ENCODE peak calls at places on chromosomes 2 and 18, in five cellular contexts. A, U, S, F and W are unnamed samples.

GRCh38 chr2:23706613-23707078 is 220.3 kb downstream of the ATAD2B start:
- DNase-seq in A (no peak), U (no peak), S (no peak), F (no peak), W (no peak)

GRCh38 chr2:104056451-104056850 is 797.5 kb upstream of the POU3F3 start:
- DNase-seq in A (no peak), U (no peak), S (no peak), F (no peak), W (no peak)

GRCh38 chr2:17901246-17901645 is 22.8 kb downstream of the KCNS3 start:
- DNase-seq in A (no peak), U (no peak), S (no peak), F (no peak), W (no peak)

GRCh38 chr2:24785704-24786321 is 7.4 kb downstream of the PTRHD1 start:
- DNase-seq in A (no peak), U (no peak), S (no peak), F (peak), W (no peak)

GRCh38 chr2:46991985-46992384 is 76.4 kb upstream of the MCFD2 start:
- DNase-seq in A (no peak), U (no peak), S (no peak), F (no peak), W (no peak)

GRCh38 chr2:47119001-47119400 is 36.1 kb downstream of the STPG4 start:
- DNase-seq in A (no peak), U (no peak), S (no peak), F (no peak), W (no peak)

GRCh38 chr2:105772362-105772761 is 27.6 kb downstream of the NCK2 start:
- DNase-seq in A (no peak), U (no peak), S (no peak), F (no peak), W (no peak)

GRCh38 chr18:74427442-74428112 is 29.5 kb downstream of the DIPK1C start:
- DNase-seq in A (no peak), U (no peak), S (no peak), F (no peak), W (no peak)

GRCh38 chr2:41377837-41378236 is 670.0 kb upstream of the PKDCC start:
- DNase-seq in A (no peak), U (no peak), S (peak), F (no peak), W (no peak)

GRCh38 chr18:37430346-37431076 is 135.1 kb downstream of the CELF4 start:
- DNase-seq in A (peak), U (peak), S (no peak), F (no peak), W (no peak)

GRCh38 chr2:69618362-69618761 is 25.2 kb downstream of the AAK1 start:
- DNase-seq in A (no peak), U (no peak), S (no peak), F (no peak), W (no peak)

GRCh38 chr2:239431536-239431935 is 30.7 kb upstream of the HDAC4 start:
- DNase-seq in A (no peak), U (no peak), S (no peak), F (no peak), W (no peak)

GRCh38 chr2:6730003-6730402 is 135.7 kb downstream of the CMPK2 start:
- DNase-seq in A (no peak), U (no peak), S (no peak), F (no peak), W (no peak)

GRCh38 chr18:51621103-51621969 is 423.9 kb upstream of the MEX3C start:
- DNase-seq in A (peak), U (peak), S (peak), F (peak), W (peak)

GRCh38 chr2:100646039-100646438 is 83.2 kb downstream of the PDCL3 start:
- DNase-seq in A (no peak), U (no peak), S (no peak), F (no peak), W (no peak)

GRCh38 chr2:23624378-23624777 is 239.4 kb downstream of the KLHL29 start:
- DNase-seq in A (peak), U (no peak), S (peak), F (no peak), W (no peak)

GRCh38 chr2:117994729-117995128 is 19.1 kb downstream of the CCDC93 start:
- DNase-seq in A (no peak), U (no peak), S (no peak), F (no peak), W (no peak)

GRCh38 chr18:35127201-35127600 is 86.0 kb downstream of the MAPRE2 start:
- DNase-seq in A (peak), U (no peak), S (peak), F (no peak), W (no peak)

GRCh38 chr2:142880275-142880674 is 2.8 kb downstream of the KYNU start:
- DNase-seq in A (no peak), U (no peak), S (peak), F (no peak), W (no peak)

GRCh38 chr2:10297950-10298349 is 4.8 kb upstream of the HPCAL1 start:
- DNase-seq in A (peak), U (no peak), S (peak), F (no peak), W (no peak)

GRCh38 chr2:239444626-239445625 is 44.1 kb upstream of the HDAC4 start:
- DNase-seq in A (no peak), U (no peak), S (peak), F (no peak), W (no peak)

GRCh38 chr2:37390777-37391176 is 46.3 kb downstream of the QPCT start:
- DNase-seq in A (no peak), U (no peak), S (no peak), F (no peak), W (no peak)

GRCh38 chr2:54106631-54107454 is 8.6 kb upstream of the ACYP2 start:
- DNase-seq in A (peak), U (no peak), S (peak), F (no peak), W (no peak)
- TF ChIP-seq POLR2A in A (no peak), U (no peak), S (no peak), F (no peak), W (no peak)

GRCh38 chr2:234422895-234423505 is 73.9 kb downstream of the ARL4C start:
- DNase-seq in A (no peak), U (no peak), S (no peak), F (no peak), W (no peak)

GRCh38 chr2:234426616-234427015 is 70.3 kb downstream of the ARL4C start:
- DNase-seq in A (no peak), U (no peak), S (no peak), F (peak), W (no peak)

GRCh38 chr2:234423884-234424283 is 73.0 kb downstream of the ARL4C start:
- DNase-seq in A (no peak), U (no peak), S (no peak), F (no peak), W (no peak)

GRCh38 chr2:234427081-234428058 is 69.5 kb downstream of the ARL4C start:
- DNase-seq in A (no peak), U (peak), S (no peak), F (no peak), W (no peak)

DNA sequence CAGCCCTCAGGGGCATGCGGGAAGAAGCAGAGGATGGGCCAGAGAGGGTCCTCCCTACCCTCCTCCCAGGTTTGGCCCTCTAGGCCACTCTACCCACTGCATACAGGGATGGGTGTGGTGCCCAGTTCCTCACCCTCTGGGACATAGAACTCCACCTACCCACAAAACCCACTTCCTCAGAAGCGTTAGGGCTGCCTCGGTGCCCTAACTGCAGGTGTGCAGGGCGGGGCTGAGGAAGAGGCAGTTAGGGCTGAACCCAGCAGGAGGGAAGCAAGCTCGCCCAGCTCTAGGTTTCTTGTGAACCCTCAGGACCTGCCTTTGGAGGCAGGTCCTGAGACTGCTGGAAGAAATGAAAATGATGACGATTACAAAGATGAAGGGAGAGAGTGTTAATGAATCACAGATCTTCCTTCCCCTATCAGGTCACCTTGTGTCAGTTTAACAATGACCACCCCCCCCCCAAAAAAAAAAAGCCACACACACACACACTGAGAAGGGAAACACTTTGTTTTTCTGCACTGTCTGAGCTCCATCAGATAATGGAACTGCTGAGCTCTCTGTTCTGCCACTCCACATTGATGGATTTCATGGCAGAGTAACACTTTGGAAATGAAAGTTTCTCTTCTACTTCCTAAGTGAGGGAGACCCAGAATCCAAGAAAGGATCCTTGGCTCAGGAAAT is 70.8 kb downstream of the ARL4C start:
- DNase-seq in A (no peak), U (no peak), S (no peak), F (peak), W (no peak)
- TF ChIP-seq TAF1 in A (no peak), U (no peak), S (no peak), F (no peak), W (no peak)

GRCh38 chr2:64652231-64653173 is 1.2 kb downstream of the SERTAD2 start:
- DNase-seq in A (no peak), U (no peak), S (peak), F (no peak), W (no peak)

GRCh38 chr2:64651590-64651989 is 2.1 kb downstream of the SERTAD2 start:
- DNase-seq in A (no peak), U (no peak), S (no peak), F (no peak), W (no peak)

GRCh38 chr2:64654993-64655666 is 1.4 kb upstream of the SERTAD2 start:
- DNase-seq in A (no peak), U (no peak), S (peak), F (no peak), W (no peak)

GRCh38 chr2:64654063-64654811 is 524 bp upstream of the SERTAD2 start:
- DNase-seq in A (no peak), U (peak), S (peak), F (no peak), W (no peak)

GRCh38 chr2:64653174-64654062 is at the start of gene SERTAD2:
- DNase-seq in A (peak), U (peak), S (peak), F (no peak), W (peak)
- TF ChIP-seq POLR2A in A (peak), U (peak), S (peak), F (peak), W (peak)

GRCh38 chr2:33336036-33336625 is 140.3 kb upstream of the RASGRP3 start:
- DNase-seq in A (no peak), U (no peak), S (no peak), F (no peak), W (no peak)
- TF ChIP-seq TAF1 in A (no peak), U (no peak), S (no peak), F (no peak), W (no peak)